ENCODE peak calls at places on chromosomes 13 and 19, in six cellular contexts. P is DND-41; L is foreskin melanocyte; S is HFF-Myc; Z is stimulated activated CD4-positive, alpha-beta T cell treated with anti-CD3 and anti-CD28 coated beads, TNF-alpha, amount 100 ng/mL, for 4 hours; T is CD8-positive, alpha-beta T cell. F is an unnamed sample.

GRCh38 chr19:40778865-40779284 is 828 bp downstream of the RAB4B start:
- DNase-seq in P (no peak), L (no peak), S (no peak), Z (no peak), T (no peak), F (no peak)

GRCh38 chr13:33545492-33545891 is 259.9 kb upstream of the STARD13 start:
- DNase-seq in P (no peak), L (no peak), S (no peak), Z (no peak), T (no peak), F (no peak)

GRCh38 chr19:19214892-19215291 is 3.1 kb downstream of the NCAN start:
- DNase-seq in P (peak; percentile 83), L (no peak), S (no peak), Z (no peak), T (no peak), F (no peak)

GRCh38 chr13:33271759-33272158 is 13.8 kb downstream of the STARD13 start:
- DNase-seq in P (no peak), L (no peak), S (no peak), Z (no peak), T (no peak), F (no peak)

GRCh38 chr19:20414133-20414532 is 151.4 kb downstream of the ZNF737 start:
- DNase-seq in P (no peak), L (no peak), S (no peak), Z (no peak), T (no peak), F (no peak)

GRCh38 chr13:25633108-25633507 is 261.3 kb downstream of the ATP8A2 start:
- DNase-seq in P (no peak), L (no peak), S (no peak), Z (no peak), T (no peak), F (no peak)

GRCh38 chr19:42003506-42004294 is 9.7 kb upstream of the ATP1A3 start:
- DNase-seq in P (no peak), L (no peak), S (no peak), Z (no peak), T (no peak), F (no peak)

GRCh38 chr19:5983367-5983955 is 5.5 kb upstream of the RANBP3 start:
- DNase-seq in P (no peak), L (no peak), S (no peak), Z (no peak), T (no peak), F (no peak)

GRCh38 chr19:18173572-18174294 is at the start of gene IFI30:
- DNase-seq in P (peak; percentile 67), L (no peak), S (no peak), Z (peak; percentile 44), T (no peak), F (no peak)

GRCh38 chr13:95356916-95357315 is 55.7 kb upstream of the ABCC4 start:
- DNase-seq in P (no peak), L (no peak), S (no peak), Z (no peak), T (no peak), F (no peak)